ENCODE peak calls at places on chromosomes 3 and 15, in five cellular contexts. Q is upper lobe of right lung; V is midbrain; Z is stimulated activated effector memory CD8-positive, alpha-beta T cell treated with anti-CD3 and anti-CD28 coated beads, Interleukin-12 subunit alpha, Interleukin-12 subunit beta, amount 100 ng/mL, for 72 hours; E is stimulated activated CD4-positive, alpha-beta T cell treated with anti-CD3 and anti-CD28 coated beads, Interleukin-15, amount 100 ng/mL, for 1 hour. M is an unnamed sample.

GRCh38 chr15:73570355-73571032 is 62.7 kb downstream of the NPTN start:
- DNase-seq in Q (no peak), V (no peak), E (no peak), Z (no peak), M (no peak)

GRCh38 chr3:57952208-57952631 is 56.0 kb upstream of the FLNB start:
- DNase-seq in V (peak; percentile 22), Q (peak; percentile 46), E (no peak), Z (no peak), M (no peak)

GRCh38 chr15:40463886-40464545 is 6.8 kb upstream of the CHST14 start:
- DNase-seq in V (no peak), E (no peak), Q (peak; percentile 43), Z (no peak), M (no peak)

GRCh38 chr15:70234256-70234965 is 136.7 kb upstream of the TLE3 start:
- DNase-seq in Z (no peak), E (no peak), V (no peak), Q (no peak), M (no peak)

GRCh38 chr3:15616053-15616452 is 14.5 kb downstream of the BTD start:
- DNase-seq in Z (no peak), Q (no peak), V (no peak), E (no peak), M (no peak)

GRCh38 chr15:68436680-68437079 is 4.7 kb upstream of the ITGA11 start:
- DNase-seq in V (no peak), E (no peak), Z (no peak), Q (no peak), M (no peak)

GRCh38 chr3:71064288-71064975 is 519.1 kb downstream of the FOXP1 start:
- DNase-seq in E (peak; percentile 33), Q (peak; percentile 77), Z (peak; percentile 87), V (peak; percentile 48), M (peak; percentile 57)

GRCh38 chr15:71888797-71889196 is 78.4 kb downstream of the NR2E3 start:
- DNase-seq in E (no peak), Q (no peak), V (no peak), Z (no peak), M (no peak)

GRCh38 chr15:30924353-30924752 is 20.6 kb downstream of the FAN1 start:
- DNase-seq in E (no peak), Q (no peak), Z (no peak), V (peak; percentile 25), M (no peak)

GRCh38 chr15:63900306-63900705 is 66.6 kb upstream of the HERC1 start:
- DNase-seq in V (no peak), Z (no peak), E (no peak), Q (no peak), M (no peak)

GRCh38 chr15:39642011-39642640 is 61.2 kb downstream of the THBS1 start:
- DNase-seq in Q (no peak), E (no peak), Z (no peak), V (no peak), M (no peak)

GRCh38 chr3:108588616-108589015 is 622 bp downstream of the CIP2A start:
- DNase-seq in Z (no peak), Q (no peak), V (no peak), E (no peak), M (no peak)

GRCh38 chr15:78392430-78392829 is 45.6 kb upstream of the IREB2 start:
- DNase-seq in Q (no peak), E (no peak), V (no peak), Z (no peak), M (no peak)